ENCODE peak calls at places on chromosome 18, in seven cellular contexts. H is fibroblast of mammary gland, T is D721Med, U is GM13976, Z is H9, V is cardiac fibroblast, N is esophagus squamous epithelium. O is an unnamed sample.

GRCh38 chr18:23814977-23815614 is 125.8 kb downstream of the LAMA3 start:
- DNase-seq in H (no peak), T (no peak), U (no peak), Z (no peak), V (no peak), N (no peak), O (no peak)

GRCh38 chr18:3623769-3624545 is 174.0 kb downstream of the TGIF1 start:
- DNase-seq in H (peak; percentile 99), T (no peak), U (no peak), Z (peak; percentile 82), V (peak; percentile 98), N (no peak), O (peak; percentile 57)

GRCh38 chr18:59220164-59220783 is 316 bp downstream of the GRP start:
- DNase-seq in H (no peak), T (peak; percentile 69), U (peak; percentile 34), Z (peak; percentile 45), V (no peak), N (no peak), O (no peak)

GRCh38 chr18:28382215-28382879 is 205.4 kb upstream of the CDH2 start:
- DNase-seq in H (no peak), T (no peak), U (no peak), Z (no peak), V (no peak), N (no peak), O (peak; percentile 13)

GRCh38 chr18:55421612-55422381 is 166.2 kb downstream of the TCF4 start:
- DNase-seq in H (peak; percentile 74), T (no peak), U (no peak), Z (no peak), V (peak; percentile 63), N (no peak), O (no peak)

GRCh38 chr18:50282521-50283335 is 1.4 kb upstream of the MBD1 start:
- DNase-seq in H (no peak), T (no peak), U (no peak), Z (no peak), V (no peak), N (no peak), O (no peak)

GRCh38 chr18:32301976-32302743 is 112.3 kb downstream of the MEP1B start:
- DNase-seq in H (peak; percentile 91), T (no peak), U (peak; percentile 51), Z (no peak), V (peak; percentile 79), N (no peak), O (peak; percentile 4)

GRCh38 chr18:74731097-74731496 is 133.4 kb downstream of the ZNF407 start:
- DNase-seq in H (peak; percentile 68), T (no peak), U (no peak), Z (no peak), V (peak; percentile 26), N (no peak), O (no peak)

GRCh38 chr18:69674921-69675405 is 272.7 kb downstream of the CD226 start:
- DNase-seq in H (no peak), T (no peak), U (no peak), Z (no peak), V (no peak), N (no peak), O (no peak)

GRCh38 chr18:32714571-32715148 is 58.2 kb downstream of the KLHL14 start:
- DNase-seq in H (peak; percentile 69), T (peak; percentile 21), U (peak; percentile 42), Z (peak; percentile 64), V (peak; percentile 69), N (no peak), O (peak; percentile 26)

GRCh38 chr18:60812921-60813320 is 440.3 kb upstream of the MC4R start:
- DNase-seq in H (no peak), T (no peak), U (no peak), Z (no peak), V (no peak), N (no peak), O (no peak)

GRCh38 chr18:3035635-3036034 is 22.7 kb upstream of the LPIN2 start:
- DNase-seq in H (no peak), T (no peak), U (no peak), Z (no peak), V (no peak), N (no peak), O (no peak)

GRCh38 chr18:78160961-78161656 is 818.5 kb upstream of the SALL3 start:
- DNase-seq in H (peak; percentile 4), T (no peak), U (no peak), Z (no peak), V (no peak), N (no peak), O (no peak)

GRCh38 chr18:42977982-42978595 is 137.4 kb downstream of the RIT2 start:
- DNase-seq in H (no peak), T (no peak), U (no peak), Z (no peak), V (no peak), N (no peak), O (no peak)

GRCh38 chr18:62953663-62954062 is 238.3 kb downstream of the PHLPP1 start:
- DNase-seq in H (no peak), T (peak; percentile 5), U (no peak), Z (no peak), V (no peak), N (no peak), O (no peak)

GRCh38 chr18:34805117-34805882 is 95.2 kb downstream of the DTNA start:
- DNase-seq in H (no peak), T (no peak), U (no peak), Z (no peak), V (no peak), N (no peak), O (no peak)

GRCh38 chr18:26458526-26459232 is 89.7 kb downstream of the KCTD1 start:
- DNase-seq in H (peak; percentile 76), T (no peak), U (peak; percentile 74), Z (no peak), V (peak; percentile 36), N (no peak), O (peak; percentile 24)

GRCh38 chr18:741931-742512 is 29.6 kb upstream of the ENOSF1 start:
- DNase-seq in H (peak; percentile 64), T (peak; percentile 45), U (peak; percentile 62), Z (no peak), V (peak; percentile 71), N (no peak), O (no peak)
- TF ChIP-seq CTCF in H (peak; percentile 77), T (peak; percentile 74), U (peak; percentile 57), Z (peak; percentile 81), V (peak; percentile 65), N (peak; percentile 44), O (peak; percentile 74)

GRCh38 chr18:47149457-47150028 is 757 bp downstream of the HDHD2 start:
- DNase-seq in H (peak; percentile 7), T (no peak), U (no peak), Z (no peak), V (peak; percentile 12), N (no peak), O (peak; percentile 7)

GRCh38 chr18:47151457-47151856 is 1.2 kb upstream of the HDHD2 start:
- DNase-seq in H (no peak), T (no peak), U (no peak), Z (no peak), V (no peak), N (no peak), O (no peak)

GRCh38 chr18:47150824-47151366 is 595 bp upstream of the HDHD2 start:
- DNase-seq in H (peak; percentile 5), T (no peak), U (no peak), Z (no peak), V (no peak), N (no peak), O (no peak)

DNA sequence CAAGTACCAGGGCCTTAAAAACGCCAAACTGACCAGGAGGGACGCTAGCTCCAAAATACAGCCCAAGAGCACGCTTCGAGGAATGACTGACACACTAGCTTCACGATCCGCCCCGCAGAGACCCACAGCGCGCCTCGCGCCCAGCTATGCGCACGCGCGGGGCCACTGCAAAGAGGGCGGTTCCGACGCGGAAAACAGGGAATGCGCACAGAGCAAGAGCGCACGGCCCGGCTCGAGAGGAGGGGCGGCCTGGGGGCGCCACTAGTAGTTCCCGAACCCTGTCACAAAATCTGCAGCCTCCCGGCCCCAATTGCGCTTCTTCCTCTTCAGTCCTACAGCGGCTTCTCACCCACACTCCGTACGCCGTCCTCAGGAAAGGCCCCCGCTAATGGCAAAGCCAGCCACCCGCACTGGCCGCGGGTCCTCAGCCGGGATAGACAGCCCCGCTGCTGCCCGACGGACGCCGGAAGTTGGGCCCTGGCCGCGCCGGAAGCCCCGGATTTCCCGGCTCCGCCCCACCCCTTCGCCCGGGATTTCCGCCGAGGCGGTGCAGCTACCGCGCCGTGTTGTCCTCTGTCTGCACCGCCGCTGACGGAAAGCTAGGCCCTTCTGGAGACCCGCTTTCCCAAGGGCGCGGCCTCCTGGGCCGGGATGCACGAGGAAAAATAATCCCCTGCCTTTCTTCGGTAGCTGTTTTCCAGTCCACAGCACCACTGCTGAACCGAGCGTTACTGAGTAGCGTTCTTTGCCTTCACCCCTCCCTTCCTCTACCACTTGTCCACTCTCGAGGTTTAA is at the start of gene HDHD2:
- DNase-seq in H (peak; percentile 70), T (peak; percentile 81), U (peak; percentile 90), Z (peak; percentile 86), V (peak; percentile 83), N (peak; percentile 34), O (peak; percentile 80)
- TF ChIP-seq CTCF in H (no peak), T (no peak), U (no peak), Z (no peak), V (peak; percentile 0), N (no peak), O (no peak)

DNA sequence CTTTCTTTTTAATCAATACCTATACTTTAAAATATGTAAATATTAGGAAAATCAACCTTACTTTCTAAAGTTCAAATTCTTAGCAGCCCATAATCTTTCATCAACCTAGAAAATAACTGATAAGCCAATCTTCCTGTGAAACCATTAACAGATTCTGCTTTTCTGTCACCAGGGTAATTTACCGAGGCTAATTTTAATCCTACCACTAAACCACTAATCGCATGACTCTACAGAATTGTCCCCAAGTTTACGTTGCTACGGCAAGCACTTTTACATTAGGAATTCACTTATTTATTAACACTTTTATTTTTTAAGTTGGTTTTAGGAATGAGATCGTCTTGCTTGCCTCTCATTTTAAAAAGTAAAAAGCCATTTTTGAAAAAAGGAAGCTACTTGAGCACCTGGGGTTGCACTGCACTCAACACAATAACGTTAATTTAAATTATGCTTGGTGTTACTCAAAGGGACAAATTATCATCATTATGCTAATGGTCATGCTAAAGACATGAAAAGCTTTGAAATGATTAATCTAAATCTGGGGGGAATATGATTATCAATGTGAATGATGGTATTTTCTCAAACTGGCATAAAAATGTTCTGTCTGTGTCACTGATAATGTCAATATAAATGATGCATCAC is 10.2 kb downstream of the ZNF516 start:
- DNase-seq in H (no peak), T (peak; percentile 96), U (peak; percentile 47), Z (no peak), V (no peak), N (no peak), O (no peak)
- TF ChIP-seq CTCF in H (no peak), T (no peak), U (no peak), Z (no peak), V (no peak), N (no peak), O (no peak)

GRCh38 chr18:76131738-76132137 is 363.3 kb downstream of the ZNF516 start:
- DNase-seq in H (peak; percentile 66), T (no peak), U (no peak), Z (no peak), V (no peak), N (no peak), O (peak; percentile 53)

GRCh38 chr18:76121049-76121448 is 374.0 kb downstream of the ZNF516 start:
- DNase-seq in H (no peak), T (no peak), U (no peak), Z (no peak), V (no peak), N (no peak), O (no peak)

GRCh38 chr18:76130845-76131244 is 364.2 kb downstream of the ZNF516 start:
- DNase-seq in H (peak; percentile 84), T (no peak), U (no peak), Z (no peak), V (peak; percentile 5), N (no peak), O (no peak)

GRCh38 chr18:76126327-76126726 is 368.7 kb downstream of the ZNF516 start:
- DNase-seq in H (no peak), T (no peak), U (no peak), Z (peak; percentile 60), V (no peak), N (no peak), O (no peak)
- TF ChIP-seq CTCF in H (no peak), T (peak; percentile 22), U (no peak), Z (peak; percentile 64), V (no peak), N (no peak), O (no peak)

O was measured in activated CD8-positive, alpha-beta T cell treated with anti-CD3 and anti-CD28 coated beads for 36 hours.